ENCODE peak calls at places on chromosomes 16 and 17, in six cellular contexts. M is prostate gland, R is IMR-90, O is stomach, L is sigmoid colon, Q is left ventricle myocardium inferior. U is an unnamed sample.

GRCh38 chr16:81500833-81501521 is 56.4 kb downstream of the CMIP start:
- DNase-seq in M (peak), R (peak), O (no peak), L (no peak), Q (no peak), U (no peak)

GRCh38 chr16:50858376-50858775 is 116.5 kb downstream of the CYLD start:
- DNase-seq in M (no peak), R (no peak), O (no peak), L (no peak), Q (no peak), U (no peak)

GRCh38 chr16:15598648-15599190 is 44.2 kb downstream of the MARF1 start:
- DNase-seq in M (no peak), R (no peak), O (no peak), L (peak), Q (no peak), U (no peak)

GRCh38 chr17:28426081-28426519 is 20.1 kb upstream of the SLC46A1 start:
- DNase-seq in M (no peak), R (no peak), O (peak), L (no peak), Q (no peak), U (no peak)

GRCh38 chr16:4825196-4825595 is 21.9 kb downstream of the GLYR1 start:
- DNase-seq in M (no peak), R (no peak), O (no peak), L (no peak), Q (peak), U (no peak)

GRCh38 chr17:71975331-71975801 is 145.5 kb upstream of the SOX9 start:
- DNase-seq in M (peak), R (peak), O (no peak), L (peak), Q (peak), U (peak)

GRCh38 chr17:41212524-41213169 is 13.8 kb upstream of the KRTAP9-2 start:
- DNase-seq in M (no peak), R (no peak), O (no peak), L (no peak), Q (no peak), U (no peak)

GRCh38 chr16:10629592-10629963 is 49.2 kb upstream of the EMP2 start:
- DNase-seq in M (no peak), R (no peak), O (no peak), L (no peak), Q (no peak), U (no peak)

GRCh38 chr17:7673239-7673638 is 14.1 kb downstream of the TP53 start:
- DNase-seq in M (no peak), R (no peak), O (peak), L (no peak), Q (no peak), U (no peak)

DNA sequence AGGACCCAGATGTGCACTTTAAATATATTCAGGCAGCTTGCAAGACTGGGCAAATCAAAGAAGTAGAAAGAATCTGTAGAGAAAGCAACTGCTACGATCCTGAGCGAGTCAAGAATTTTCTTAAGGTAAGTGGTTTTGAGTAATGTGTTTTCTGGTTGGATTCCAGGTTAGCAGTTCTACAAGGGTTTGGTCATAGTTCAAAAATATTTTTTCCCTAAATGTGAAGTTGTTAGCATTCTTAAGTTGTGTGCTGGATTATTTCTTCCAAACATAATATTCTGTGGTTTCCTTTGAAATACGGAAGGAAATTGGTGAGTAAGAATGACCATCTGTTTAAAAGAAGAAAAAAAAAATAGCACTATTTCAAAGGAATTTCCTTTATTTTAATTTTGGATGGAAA is 38.4 kb downstream of the PTRH2 start:
- DNase-seq in M (no peak), R (peak), O (no peak), L (no peak), Q (no peak), U (peak)
- H3K4me3 ChIP-seq in M (no peak), R (no peak), O (no peak), L (no peak), Q (no peak), U (peak)

DNA sequence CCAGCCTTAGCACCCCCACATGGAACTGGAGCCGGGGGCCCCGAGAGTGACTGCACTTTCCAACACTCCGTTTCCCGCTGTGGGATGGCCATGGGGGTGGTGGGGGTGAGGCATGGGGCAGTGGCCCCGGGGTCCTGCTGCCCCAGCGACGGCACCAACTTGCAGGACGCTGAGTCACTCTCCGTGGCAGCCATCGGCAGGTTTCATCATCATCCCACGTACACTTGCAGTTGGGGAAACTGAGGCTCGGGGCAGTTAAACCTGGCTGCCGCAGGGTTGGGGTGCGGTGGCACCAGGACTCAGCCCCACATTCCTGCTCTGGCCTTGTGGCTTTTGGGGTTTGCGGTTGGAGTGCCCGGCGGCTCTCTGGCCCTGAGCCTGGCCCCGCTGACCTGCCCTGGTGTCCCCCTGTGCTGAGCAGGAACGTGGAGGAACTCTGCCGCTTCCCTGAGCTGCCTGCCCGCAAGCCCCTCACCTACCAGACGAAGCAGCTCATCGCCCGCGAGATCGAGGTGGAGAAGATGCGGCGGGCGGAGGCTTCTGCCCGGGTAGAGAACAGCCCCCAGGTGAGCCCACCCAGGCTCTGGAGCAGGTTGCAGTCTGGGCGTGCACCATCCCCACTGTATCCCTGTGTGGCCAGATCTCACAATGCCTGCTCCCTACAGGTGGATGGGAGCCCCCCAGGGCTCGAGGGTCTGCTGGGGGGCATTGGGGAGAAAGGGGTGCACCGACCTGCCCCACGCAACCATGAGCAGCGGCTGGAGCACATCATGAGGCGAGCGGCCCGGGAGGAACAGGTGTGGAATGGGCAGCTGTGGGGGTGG is 4.0 kb downstream of the GNG13 start:
- DNase-seq in M (no peak), R (no peak), O (no peak), L (no peak), Q (no peak), U (no peak)
- TF ChIP-seq CTCF in M (no peak), R (no peak), O (no peak), L (no peak), Q (no peak), U (no peak)

GRCh38 chr16:88700636-88701482 is 5.3 kb downstream of the RNF166 start:
- DNase-seq in M (peak), R (peak), O (peak), L (peak), Q (peak), U (peak)

GRCh38 chr16:88701541-88702363 is 4.5 kb downstream of the RNF166 start:
- DNase-seq in M (no peak), R (no peak), O (no peak), L (no peak), Q (no peak), U (no peak)

GRCh38 chr16:88699180-88699579 is 7.0 kb downstream of the RNF166 start:
- DNase-seq in M (no peak), R (no peak), O (no peak), L (no peak), Q (no peak), U (no peak)

GRCh38 chr16:88698694-88699045 is 7.5 kb downstream of the RNF166 start:
- DNase-seq in M (no peak), R (no peak), O (no peak), L (no peak), Q (no peak), U (no peak)

GRCh38 chr16:88700322-88700635 is 5.9 kb downstream of the RNF166 start:
- DNase-seq in M (no peak), R (no peak), O (no peak), L (no peak), Q (no peak), U (no peak)
- H3K4me3 ChIP-seq in M (no peak), R (no peak), O (peak), L (no peak), Q (peak), U (no peak)

GRCh38 chr16:23371368-23371767 is 69.3 kb downstream of the SCNN1B start:
- DNase-seq in M (no peak), R (no peak), O (no peak), L (no peak), Q (no peak), U (no peak)
- TF ChIP-seq CTCF in M (no peak), R (no peak), O (no peak), L (no peak), Q (no peak), U (no peak)

GRCh38 chr17:27218719-27219488 is 75.0 kb upstream of the WSB1 start:
- DNase-seq in M (no peak), R (no peak), O (no peak), L (no peak), Q (no peak), U (no peak)
- H3K4me3 ChIP-seq in M (no peak), R (no peak), O (no peak), L (no peak), Q (no peak), U (no peak)

GRCh38 chr16:76653390-76654026 is 376.3 kb downstream of the CNTNAP4 start:
- DNase-seq in M (no peak), R (peak), O (no peak), L (no peak), Q (no peak), U (peak)
- TF ChIP-seq CTCF in M (peak), R (peak), O (no peak), L (peak), Q (peak), U (peak)

GRCh38 chr17:49358638-49359247 is 3.3 kb downstream of the ZNF652 start:
- DNase-seq in M (no peak), R (no peak), O (no peak), L (no peak), Q (no peak), U (no peak)
- H3K4me3 ChIP-seq in M (peak), R (no peak), O (no peak), L (peak), Q (no peak), U (no peak)

GRCh38 chr16:84344781-84345180 is 23.6 kb upstream of the ATP2C2 start:
- DNase-seq in M (no peak), R (no peak), O (no peak), L (peak), Q (no peak), U (no peak)

GRCh38 chr16:84341533-84342295 is 26.6 kb upstream of the ATP2C2 start:
- DNase-seq in M (no peak), R (no peak), O (no peak), L (no peak), Q (no peak), U (no peak)

GRCh38 chr16:84339766-84340165 is 28.6 kb upstream of the ATP2C2 start:
- DNase-seq in M (no peak), R (no peak), O (no peak), L (no peak), Q (no peak), U (no peak)

GRCh38 chr16:84339316-84339715 is 29.0 kb upstream of the ATP2C2 start:
- DNase-seq in M (no peak), R (no peak), O (no peak), L (no peak), Q (no peak), U (no peak)

DNA sequence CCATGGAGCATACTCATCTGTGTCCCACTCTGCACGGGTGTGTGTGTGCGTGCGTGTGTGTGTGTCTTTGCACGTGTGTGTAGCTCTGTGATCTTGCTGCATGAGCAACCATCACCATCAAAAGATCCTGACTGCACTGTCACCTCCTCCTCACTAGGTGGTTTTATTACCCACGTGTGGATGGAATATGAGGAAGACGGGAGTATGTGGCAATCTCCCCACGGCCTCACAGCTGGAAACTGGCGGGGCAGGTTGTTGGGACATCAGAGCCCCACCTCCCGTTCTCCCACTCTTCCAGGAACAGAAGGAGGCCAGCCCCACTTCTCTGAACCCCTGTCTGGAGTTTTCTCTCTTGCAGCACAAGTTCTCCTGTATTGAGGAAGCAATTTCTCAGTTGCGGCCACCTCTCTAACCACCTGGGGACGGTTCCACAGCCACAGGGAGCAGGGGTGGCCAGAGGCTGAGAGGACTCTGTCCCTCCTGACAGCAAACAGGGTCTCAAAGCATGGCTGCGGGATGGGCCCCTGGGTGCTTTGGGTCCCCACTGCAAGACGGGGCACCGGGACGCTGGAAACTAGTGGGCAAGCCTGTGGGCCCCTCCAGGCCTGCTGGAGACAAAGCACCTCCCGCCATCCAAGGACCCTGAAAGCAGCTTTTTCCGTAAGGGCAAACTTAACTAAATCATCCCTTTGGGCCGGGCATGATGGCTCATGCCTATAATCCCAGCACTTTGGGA is 27.9 kb upstream of the ATP2C2 start:
- DNase-seq in M (peak), R (no peak), O (no peak), L (no peak), Q (no peak), U (peak)
- TF ChIP-seq CTCF in M (peak), R (no peak), O (no peak), L (no peak), Q (no peak), U (no peak)

DNA sequence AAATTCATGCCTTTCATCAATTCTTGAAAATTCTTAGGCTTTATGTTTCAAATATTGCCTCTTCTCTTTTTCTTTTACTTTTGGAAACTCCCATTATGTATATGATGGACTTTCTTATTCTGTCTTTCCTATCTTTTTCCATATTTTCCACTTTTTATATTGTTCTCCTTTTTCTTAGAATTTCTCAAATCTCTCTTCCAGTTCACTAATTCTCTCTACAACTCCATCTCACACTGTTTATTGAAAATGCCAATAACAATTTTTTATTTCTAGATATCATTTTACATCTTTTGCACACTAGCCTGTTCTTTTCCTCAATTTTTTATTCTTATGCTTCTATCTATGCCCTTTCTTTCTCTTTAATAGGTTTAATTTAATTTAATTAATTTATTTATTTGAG is 43.8 kb upstream of the EFCAB3 start:
- DNase-seq in M (no peak), R (no peak), O (no peak), L (no peak), Q (no peak), U (no peak)
- H3K4me3 ChIP-seq in M (no peak), R (no peak), O (no peak), L (no peak), Q (no peak), U (no peak)

GRCh38 chr16:66543541-66543940 is 6.4 kb downstream of the TK2 start:
- DNase-seq in M (no peak), R (no peak), O (no peak), L (no peak), Q (no peak), U (no peak)
- TF ChIP-seq CTCF in M (no peak), R (no peak), O (no peak), L (no peak), Q (no peak), U (no peak)